ENCODE peak calls at places on chromosome 2, in seven cellular contexts. S, B, O, C, X, F and V are unnamed samples.

GRCh38 chr2:2683581-2683980 is 352.5 kb upstream of the MYT1L start:
- DNase-seq in B (no peak), O (no peak), X (no peak), F (no peak), C (no peak), S (no peak), V (no peak)

GRCh38 chr2:148756292-148756975 is 111.9 kb downstream of the EPC2 start:
- DNase-seq in F (no peak), O (peak), X (no peak), C (no peak), S (peak), B (no peak), V (no peak)

GRCh38 chr2:179932786-179933185 is 71.4 kb upstream of the ZNF385B start:
- DNase-seq in X (no peak), F (no peak), B (no peak), O (no peak), S (no peak), C (no peak), V (no peak)

GRCh38 chr2:136051001-136051724 is 65.7 kb upstream of the DARS1 start:
- DNase-seq in S (no peak), X (no peak), O (no peak), C (no peak), B (no peak), F (no peak), V (no peak)

GRCh38 chr2:30113617-30114293 is 33.1 kb upstream of the YPEL5 start:
- DNase-seq in S (peak), X (no peak), F (no peak), C (peak), B (no peak), O (peak), V (no peak)

GRCh38 chr2:171703574-171704347 is 16.5 kb downstream of the DYNC1I2 start:
- DNase-seq in O (no peak), B (no peak), X (no peak), C (no peak), S (peak), F (no peak), V (no peak)

GRCh38 chr2:196336715-196337617 is 165.6 kb upstream of the STK17B start:
- DNase-seq in C (peak), X (no peak), F (no peak), S (peak), O (no peak), B (no peak), V (no peak)

GRCh38 chr2:102337012-102337411 is 18.6 kb upstream of the IL18R1 start:
- DNase-seq in B (no peak), C (no peak), S (peak), F (no peak), O (no peak), X (no peak), V (no peak)

GRCh38 chr2:121387591-121388325 is 102.8 kb upstream of the TFCP2L1 start:
- DNase-seq in B (no peak), S (peak), C (no peak), O (no peak), X (no peak), F (no peak), V (no peak)

GRCh38 chr2:31107588-31108300 is 30.5 kb downstream of the GALNT14 start:
- DNase-seq in X (no peak), O (no peak), S (no peak), B (no peak), C (no peak), F (no peak), V (no peak)

GRCh38 chr2:70830333-70830732 is 5.3 kb downstream of the CD207 start:
- DNase-seq in B (no peak), S (no peak), O (no peak), F (no peak), X (no peak), C (no peak), V (no peak)

GRCh38 chr2:60140180-60140579 is 413.3 kb downstream of the BCL11A start:
- DNase-seq in B (no peak), S (no peak), X (no peak), O (no peak), C (no peak), F (no peak), V (no peak)

GRCh38 chr2:10471046-10471571 is 23.0 kb upstream of the ODC1 start:
- DNase-seq in B (no peak), C (no peak), X (no peak), F (no peak), S (no peak), O (no peak), V (no peak)

GRCh38 chr2:25125189-25125588 is 43.2 kb downstream of the POMC start:
- DNase-seq in B (no peak), X (no peak), S (no peak), O (no peak), C (no peak), F (no peak), V (no peak)

GRCh38 chr2:424306-425172 is 136.6 kb upstream of the ALKAL2 start:
- DNase-seq in S (no peak), B (no peak), C (no peak), X (no peak), O (peak), F (no peak), V (no peak)